ENCODE peak calls at places on chromosomes 16 and 17, in ten cellular contexts. One of them, this sample, is unnamed.

GRCh38 chr17:5770556-5771270 is 186.4 kb upstream of the NLRP1 start:
- DNase-seq in mesenchymal stem cell: no peak
- DNase-seq in mammary epithelial cell: no peak
- DNase-seq in neuronal stem cell: no peak
- DNase-seq in colonic mucosa: no peak
- DNase-seq in neural progenitor cell: peak; percentile 18
- DNase-seq in kidney: no peak
- DNase-seq in adipocyte: no peak
- DNase-seq in IMR-90: no peak
- DNase-seq in PC-3: no peak
- DNase-seq in this sample: no peak

GRCh38 chr17:51365090-51365489 is 104.7 kb downstream of the UTP18 start:
- DNase-seq in mesenchymal stem cell: no peak
- DNase-seq in mammary epithelial cell: no peak
- DNase-seq in neuronal stem cell: no peak
- DNase-seq in colonic mucosa: no peak
- DNase-seq in neural progenitor cell: no peak
- DNase-seq in kidney: no peak
- DNase-seq in adipocyte: no peak
- DNase-seq in IMR-90: no peak
- DNase-seq in PC-3: no peak
- DNase-seq in this sample: no peak

GRCh38 chr17:80872999-80873951 is 118.4 kb upstream of the CHMP6 start:
- DNase-seq in mesenchymal stem cell: peak; percentile 56
- DNase-seq in mammary epithelial cell: peak; percentile 47
- DNase-seq in neuronal stem cell: peak; percentile 75
- DNase-seq in colonic mucosa: no peak
- DNase-seq in neural progenitor cell: peak; percentile 93
- DNase-seq in kidney: peak; percentile 34
- DNase-seq in adipocyte: peak; percentile 49
- DNase-seq in IMR-90: no peak
- DNase-seq in PC-3: peak; percentile 36
- DNase-seq in this sample: peak; percentile 33

GRCh38 chr16:81505011-81505660 is 60.5 kb downstream of the CMIP start:
- DNase-seq in mesenchymal stem cell: no peak
- DNase-seq in mammary epithelial cell: peak; percentile 86
- DNase-seq in neuronal stem cell: no peak
- DNase-seq in colonic mucosa: no peak
- DNase-seq in neural progenitor cell: no peak
- DNase-seq in kidney: no peak
- DNase-seq in adipocyte: no peak
- DNase-seq in IMR-90: no peak
- DNase-seq in PC-3: no peak
- DNase-seq in this sample: no peak

GRCh38 chr17:8164815-8165131 is 2.0 kb upstream of the VAMP2 start:
- DNase-seq in mesenchymal stem cell: no peak
- DNase-seq in mammary epithelial cell: no peak
- DNase-seq in neuronal stem cell: no peak
- DNase-seq in colonic mucosa: no peak
- DNase-seq in neural progenitor cell: no peak
- DNase-seq in kidney: peak; percentile 56
- DNase-seq in adipocyte: no peak
- DNase-seq in IMR-90: no peak
- DNase-seq in PC-3: no peak
- DNase-seq in this sample: no peak

GRCh38 chr17:57033296-57033695 is 51.8 kb upstream of the AKAP1 start:
- DNase-seq in mesenchymal stem cell: no peak
- DNase-seq in mammary epithelial cell: no peak
- DNase-seq in neuronal stem cell: no peak
- DNase-seq in colonic mucosa: peak; percentile 57
- DNase-seq in neural progenitor cell: no peak
- DNase-seq in kidney: no peak
- DNase-seq in adipocyte: peak; percentile 4
- DNase-seq in IMR-90: no peak
- DNase-seq in PC-3: peak; percentile 85
- DNase-seq in this sample: peak; percentile 34

GRCh38 chr16:48184681-48185080 is 28.9 kb upstream of the ABCC12 start:
- DNase-seq in mesenchymal stem cell: no peak
- DNase-seq in mammary epithelial cell: peak; percentile 50
- DNase-seq in neuronal stem cell: no peak
- DNase-seq in colonic mucosa: no peak
- DNase-seq in neural progenitor cell: no peak
- DNase-seq in kidney: no peak
- DNase-seq in adipocyte: no peak
- DNase-seq in IMR-90: no peak
- DNase-seq in PC-3: no peak
- DNase-seq in this sample: no peak

GRCh38 chr16:8855051-8855786 is 13.6 kb downstream of the CARHSP1 start:
- DNase-seq in mesenchymal stem cell: no peak
- DNase-seq in mammary epithelial cell: no peak
- DNase-seq in neuronal stem cell: no peak
- DNase-seq in colonic mucosa: peak; percentile 20
- DNase-seq in neural progenitor cell: no peak
- DNase-seq in kidney: peak; percentile 46
- DNase-seq in adipocyte: no peak
- DNase-seq in IMR-90: no peak
- DNase-seq in PC-3: no peak
- DNase-seq in this sample: no peak

GRCh38 chr17:27563532-27563931 is 67.5 kb upstream of the LGALS9 start:
- DNase-seq in mesenchymal stem cell: no peak
- DNase-seq in mammary epithelial cell: no peak
- DNase-seq in neuronal stem cell: no peak
- DNase-seq in colonic mucosa: no peak
- DNase-seq in neural progenitor cell: no peak
- DNase-seq in kidney: peak; percentile 12
- DNase-seq in adipocyte: no peak
- DNase-seq in IMR-90: no peak
- DNase-seq in PC-3: no peak
- DNase-seq in this sample: no peak

GRCh38 chr16:58024673-58025350 is 742 bp upstream of the MMP15 start:
- DNase-seq in mesenchymal stem cell: peak; percentile 33
- DNase-seq in mammary epithelial cell: no peak
- DNase-seq in neuronal stem cell: no peak
- DNase-seq in colonic mucosa: peak; percentile 94
- DNase-seq in neural progenitor cell: peak; percentile 70
- DNase-seq in kidney: peak; percentile 84
- DNase-seq in adipocyte: peak; percentile 28
- DNase-seq in IMR-90: no peak
- DNase-seq in PC-3: no peak
- DNase-seq in this sample: peak; percentile 7

GRCh38 chr16:64695684-64696083 is 426.2 kb downstream of the CDH11 start:
- DNase-seq in mesenchymal stem cell: peak; percentile 96
- DNase-seq in mammary epithelial cell: no peak
- DNase-seq in neuronal stem cell: no peak
- DNase-seq in colonic mucosa: no peak
- DNase-seq in neural progenitor cell: no peak
- DNase-seq in kidney: no peak
- DNase-seq in adipocyte: no peak
- DNase-seq in IMR-90: no peak
- DNase-seq in PC-3: no peak
- DNase-seq in this sample: no peak

GRCh38 chr17:65987988-65988387 is 203.9 kb downstream of the CEP112 start:
- DNase-seq in mesenchymal stem cell: peak; percentile 52
- DNase-seq in mammary epithelial cell: peak; percentile 39
- DNase-seq in neuronal stem cell: no peak
- DNase-seq in colonic mucosa: peak; percentile 49
- DNase-seq in neural progenitor cell: peak; percentile 64
- DNase-seq in kidney: no peak
- DNase-seq in adipocyte: peak; percentile 34
- DNase-seq in IMR-90: peak; percentile 48
- DNase-seq in PC-3: peak; percentile 90
- DNase-seq in this sample: peak; percentile 19

GRCh38 chr16:2962334-2963073 is 1.6 kb upstream of the KREMEN2 start:
- DNase-seq in mesenchymal stem cell: no peak
- DNase-seq in mammary epithelial cell: no peak
- DNase-seq in neuronal stem cell: no peak
- DNase-seq in colonic mucosa: peak; percentile 15
- DNase-seq in neural progenitor cell: peak; percentile 24
- DNase-seq in kidney: peak; percentile 69
- DNase-seq in adipocyte: no peak
- DNase-seq in IMR-90: no peak
- DNase-seq in PC-3: no peak
- DNase-seq in this sample: no peak
- H3K9ac ChIP-seq in mesenchymal stem cell: no peak overlapping the region
- H3K9ac ChIP-seq in mammary epithelial cell: no peak overlapping the region
- H3K9ac ChIP-seq in neuronal stem cell: peak overlapping the region; percentile 84
- H3K9ac ChIP-seq in colonic mucosa: no peak overlapping the region
- H3K9ac ChIP-seq in neural progenitor cell: no peak overlapping the region
- H3K9ac ChIP-seq in kidney: no peak overlapping the region
- H3K9ac ChIP-seq in adipocyte: no peak overlapping the region
- H3K9ac ChIP-seq in IMR-90: no peak overlapping the region
- H3K9ac ChIP-seq in PC-3: no peak overlapping the region
- H3K9ac ChIP-seq in this sample: no peak overlapping the region

GRCh38 chr17:71975331-71975801 is 145.5 kb upstream of the SOX9 start:
- DNase-seq in mesenchymal stem cell: no peak
- DNase-seq in mammary epithelial cell: peak; percentile 66
- DNase-seq in neuronal stem cell: no peak
- DNase-seq in colonic mucosa: peak; percentile 86
- DNase-seq in neural progenitor cell: peak; percentile 10
- DNase-seq in kidney: peak; percentile 67
- DNase-seq in adipocyte: peak; percentile 37
- DNase-seq in IMR-90: peak; percentile 42
- DNase-seq in PC-3: peak; percentile 73
- DNase-seq in this sample: peak; percentile 73
- H3K4me3 ChIP-seq in mesenchymal stem cell: no peak overlapping the region
- H3K4me3 ChIP-seq in mammary epithelial cell: peak overlapping the region; percentile 33
- H3K4me3 ChIP-seq in neuronal stem cell: no peak overlapping the region
- H3K4me3 ChIP-seq in colonic mucosa: peak overlapping the region; percentile 17
- H3K4me3 ChIP-seq in neural progenitor cell: no peak overlapping the region
- H3K4me3 ChIP-seq in kidney: peak overlapping the region; percentile 29
- H3K4me3 ChIP-seq in adipocyte: peak overlapping the region; percentile 82
- H3K4me3 ChIP-seq in IMR-90: peak overlapping the region; percentile 15
- H3K4me3 ChIP-seq in PC-3: peak overlapping the region; percentile 57
- H3K4me3 ChIP-seq in this sample: peak overlapping the region; percentile 57

DNA sequence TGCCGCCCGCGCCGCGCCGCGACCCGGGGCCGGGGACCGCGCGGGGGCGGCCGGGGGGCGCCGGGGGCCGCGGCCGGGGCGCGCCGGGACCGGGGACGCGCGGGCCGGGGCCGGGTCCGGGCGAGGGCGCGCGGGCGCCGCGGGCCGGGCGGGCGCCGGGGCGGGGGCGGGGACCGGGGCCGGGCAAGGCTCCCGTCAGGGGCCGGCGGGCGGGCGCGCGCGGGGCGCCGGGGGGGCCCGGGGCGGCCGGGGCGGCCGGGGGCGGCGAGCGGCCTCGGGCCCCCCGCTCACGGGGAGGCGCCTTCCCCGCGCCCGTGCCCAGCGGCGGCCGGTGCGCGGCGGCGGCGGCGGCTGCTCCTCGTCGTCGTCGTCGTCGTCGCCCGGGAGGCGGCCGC is 586 bp downstream of the ZCCHC14 start:
- DNase-seq in mesenchymal stem cell: no peak
- DNase-seq in mammary epithelial cell: no peak
- DNase-seq in neuronal stem cell: no peak
- DNase-seq in colonic mucosa: no peak
- DNase-seq in neural progenitor cell: no peak
- DNase-seq in kidney: no peak
- DNase-seq in adipocyte: no peak
- DNase-seq in IMR-90: no peak
- DNase-seq in PC-3: no peak
- DNase-seq in this sample: no peak
- H3K9ac ChIP-seq in mesenchymal stem cell: peak overlapping the region; percentile 89
- H3K9ac ChIP-seq in mammary epithelial cell: no peak overlapping the region
- H3K9ac ChIP-seq in neuronal stem cell: peak overlapping the region; percentile 91
- H3K9ac ChIP-seq in colonic mucosa: peak overlapping the region; percentile 20
- H3K9ac ChIP-seq in neural progenitor cell: no peak overlapping the region
- H3K9ac ChIP-seq in kidney: no peak overlapping the region
- H3K9ac ChIP-seq in adipocyte: peak overlapping the region; percentile 83
- H3K9ac ChIP-seq in IMR-90: no peak overlapping the region
- H3K9ac ChIP-seq in PC-3: no peak overlapping the region
- H3K9ac ChIP-seq in this sample: peak overlapping the region; percentile 65

DNA sequence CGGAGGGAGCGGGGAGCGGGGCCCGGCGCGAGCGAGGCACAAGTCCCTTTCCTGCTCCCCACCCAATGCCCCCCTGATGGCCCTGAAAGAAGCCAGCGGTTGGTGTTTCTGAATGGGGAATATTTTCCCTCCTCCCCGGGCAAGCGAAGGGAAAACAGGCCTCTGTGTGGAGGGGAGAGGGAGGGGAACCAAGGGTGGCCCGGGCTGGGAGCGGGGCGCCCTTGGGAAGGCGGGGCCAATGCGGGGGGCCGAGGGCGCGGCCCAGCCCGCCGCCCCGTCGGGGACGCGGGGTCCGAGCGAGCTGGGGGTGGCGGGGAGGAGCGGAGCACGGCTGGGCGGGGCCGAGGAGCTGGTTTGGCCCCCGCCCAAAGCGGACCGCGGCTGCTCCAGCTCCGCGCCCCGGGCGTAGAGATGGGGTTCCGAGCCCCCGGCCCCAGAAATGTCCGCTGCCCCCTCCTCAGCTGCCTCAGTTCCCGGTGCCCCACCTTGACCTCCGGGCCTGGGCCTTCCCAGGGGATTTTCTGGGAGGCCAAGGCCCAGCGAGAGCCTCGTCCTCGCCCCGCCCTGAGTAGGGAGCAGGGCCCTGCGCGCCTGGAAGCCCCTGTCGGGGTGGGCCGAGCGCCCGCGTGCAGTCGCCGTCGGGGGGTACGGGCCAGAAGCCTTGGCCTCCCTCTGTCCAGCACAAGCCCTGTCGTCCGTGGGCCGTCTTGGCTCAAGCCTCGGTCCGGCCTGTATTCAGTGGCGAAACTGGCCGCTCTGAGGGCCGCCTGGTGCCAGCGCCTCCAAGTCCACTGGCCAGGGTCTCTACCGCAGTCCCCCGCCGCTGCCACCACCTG is 3.9 kb upstream of the HEXIM1 start:
- DNase-seq in mesenchymal stem cell: no peak
- DNase-seq in mammary epithelial cell: no peak
- DNase-seq in neuronal stem cell: no peak
- DNase-seq in colonic mucosa: no peak
- DNase-seq in neural progenitor cell: peak; percentile 43
- DNase-seq in kidney: peak; percentile 90
- DNase-seq in adipocyte: no peak
- DNase-seq in IMR-90: no peak
- DNase-seq in PC-3: no peak
- DNase-seq in this sample: no peak
- H3K4me3 ChIP-seq in mesenchymal stem cell: no peak overlapping the region
- H3K4me3 ChIP-seq in mammary epithelial cell: peak overlapping the region; percentile 41
- H3K4me3 ChIP-seq in neuronal stem cell: no peak overlapping the region
- H3K4me3 ChIP-seq in colonic mucosa: peak overlapping the region; percentile 30
- H3K4me3 ChIP-seq in neural progenitor cell: peak overlapping the region; percentile 23
- H3K4me3 ChIP-seq in kidney: peak overlapping the region; percentile 59
- H3K4me3 ChIP-seq in adipocyte: peak overlapping the region; percentile 77
- H3K4me3 ChIP-seq in IMR-90: peak overlapping the region; percentile 22
- H3K4me3 ChIP-seq in PC-3: peak overlapping the region; percentile 43
- H3K4me3 ChIP-seq in this sample: peak overlapping the region; percentile 35